ENCODE peak calls at places on chromosomes 1 and 21, in five cellular contexts. O, C, V, J and Q are unnamed samples. For H3K4me1, the result is how much of the 10 kb centered on the place peaks cover.

GRCh38 chr1:161733526-161733925 is 12.2 kb downstream of the FCRLB start:
- DNase-seq in O (no peak), C (no peak), V (no peak), J (peak), Q (no peak)

GRCh38 chr1:220281159-220281574 is 8.9 kb upstream of the RAB3GAP2 start:
- DNase-seq in O (peak), C (no peak), V (no peak), J (peak), Q (no peak)

GRCh38 chr1:53104289-53104913 is 38.0 kb downstream of the SLC1A7 start:
- DNase-seq in O (no peak), C (no peak), V (no peak), J (no peak), Q (no peak)

GRCh38 chr21:46060596-46061061 is 37.3 kb upstream of the COL6A2 start:
- DNase-seq in O (peak), C (peak), V (peak), J (peak), Q (no peak)

GRCh38 chr1:174058639-174059038 is 36.5 kb upstream of the RC3H1 start:
- DNase-seq in O (no peak), C (no peak), V (no peak), J (peak), Q (no peak)

GRCh38 chr1:156581661-156582387 is 2.3 kb downstream of the TTC24 start:
- DNase-seq in O (no peak), C (no peak), V (no peak), J (no peak), Q (no peak)

GRCh38 chr21:40839551-40839950 is 7.4 kb downstream of the DSCAM start:
- DNase-seq in O (no peak), C (no peak), V (no peak), J (no peak), Q (no peak)

GRCh38 chr1:80218112-80218511 is 1211.6 kb upstream of the ADGRL4 start:
- DNase-seq in O (no peak), C (no peak), V (no peak), J (peak), Q (no peak)

GRCh38 chr1:244780311-244780710 is 55.1 kb upstream of the COX20 start:
- DNase-seq in O (no peak), C (no peak), V (no peak), J (no peak), Q (no peak)

GRCh38 chr1:226903819-226904710 is 33.6 kb downstream of the PSEN2 start:
- DNase-seq in O (no peak), C (no peak), V (no peak), J (peak), Q (no peak)

GRCh38 chr1:88801575-88802208 is 89.7 kb downstream of the GTF2B start:
- DNase-seq in O (no peak), C (no peak), V (no peak), J (peak), Q (no peak)

GRCh38 chr1:88462481-88463261 is 221.4 kb upstream of the PKN2 start:
- DNase-seq in O (no peak), C (peak), V (no peak), J (peak), Q (no peak)

GRCh38 chr1:201214461-201214860 is 23.8 kb downstream of the IGFN1 start:
- DNase-seq in O (peak), C (no peak), V (no peak), J (no peak), Q (no peak)

GRCh38 chr1:43994794-43995790 is 3.7 kb downstream of the CCDC24 start:
- DNase-seq in O (peak), C (no peak), V (no peak), J (no peak), Q (no peak)

GRCh38 chr1:21814241-21814918 is 2.3 kb downstream of the LDLRAD2 start:
- DNase-seq in O (no peak), C (no peak), V (no peak), J (no peak), Q (no peak)

GRCh38 chr1:240107058-240107684 is 15.5 kb downstream of the FMN2 start:
- DNase-seq in O (no peak), C (no peak), V (no peak), J (peak), Q (no peak)

GRCh38 chr1:236762410-236762809 is 32.7 kb upstream of the MTR start:
- DNase-seq in O (no peak), C (no peak), V (no peak), J (no peak), Q (no peak)

GRCh38 chr21:34307991-34308532 is 55.7 kb upstream of the KCNE2 start:
- DNase-seq in O (no peak), C (no peak), V (no peak), J (no peak), Q (no peak)

GRCh38 chr1:20728371-20729154 is 3.9 kb downstream of the SH2D5 start:
- DNase-seq in O (no peak), C (no peak), V (no peak), J (no peak), Q (no peak)

GRCh38 chr1:154845879-154846278 is 24.2 kb downstream of the KCNN3 start:
- DNase-seq in O (no peak), C (peak), V (no peak), J (no peak), Q (no peak)
- H3K4me1 ChIP-seq in O (under half), C (under half), V (under half), J (under half), Q (under half)

DNA sequence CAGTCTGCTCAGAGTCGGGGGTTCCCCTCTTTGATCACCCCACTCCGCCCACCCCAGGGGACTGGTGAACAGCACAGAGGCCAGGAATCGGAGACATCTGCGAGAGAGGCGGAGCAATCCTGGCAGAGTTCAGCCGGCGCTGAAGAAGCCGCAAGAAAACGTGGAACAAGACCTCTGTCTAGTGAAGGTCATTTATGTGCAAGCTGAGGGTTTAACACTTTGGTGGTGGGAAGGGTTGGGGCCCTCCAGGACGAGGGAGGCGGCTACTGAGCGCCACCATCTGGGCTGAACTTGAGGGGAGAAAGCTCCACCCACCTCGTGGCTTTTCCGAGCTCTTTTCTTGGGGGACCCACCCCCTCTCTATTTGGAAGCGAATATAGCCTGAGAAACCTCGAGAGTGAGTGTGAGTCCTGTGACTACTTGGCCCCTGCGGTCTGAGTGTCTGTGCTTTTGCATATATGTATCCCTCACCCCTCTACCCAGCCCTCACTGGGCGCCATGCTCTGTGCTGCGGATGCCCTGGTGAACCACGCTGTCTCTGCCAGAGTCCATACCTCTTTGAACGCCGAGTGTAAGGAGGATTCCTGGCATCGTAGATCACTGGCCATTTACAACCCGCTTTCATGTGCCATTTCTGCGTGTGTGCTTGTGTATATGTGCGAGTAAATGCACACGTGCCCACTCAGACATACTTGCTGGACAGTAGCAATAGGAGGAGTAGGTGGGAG is 1.2 kb upstream of the EPHA10 start:
- DNase-seq in O (no peak), C (no peak), V (no peak), J (no peak), Q (no peak)
- H3K4me3 ChIP-seq in O (peak), C (no peak), V (no peak), J (no peak), Q (no peak)

DNA sequence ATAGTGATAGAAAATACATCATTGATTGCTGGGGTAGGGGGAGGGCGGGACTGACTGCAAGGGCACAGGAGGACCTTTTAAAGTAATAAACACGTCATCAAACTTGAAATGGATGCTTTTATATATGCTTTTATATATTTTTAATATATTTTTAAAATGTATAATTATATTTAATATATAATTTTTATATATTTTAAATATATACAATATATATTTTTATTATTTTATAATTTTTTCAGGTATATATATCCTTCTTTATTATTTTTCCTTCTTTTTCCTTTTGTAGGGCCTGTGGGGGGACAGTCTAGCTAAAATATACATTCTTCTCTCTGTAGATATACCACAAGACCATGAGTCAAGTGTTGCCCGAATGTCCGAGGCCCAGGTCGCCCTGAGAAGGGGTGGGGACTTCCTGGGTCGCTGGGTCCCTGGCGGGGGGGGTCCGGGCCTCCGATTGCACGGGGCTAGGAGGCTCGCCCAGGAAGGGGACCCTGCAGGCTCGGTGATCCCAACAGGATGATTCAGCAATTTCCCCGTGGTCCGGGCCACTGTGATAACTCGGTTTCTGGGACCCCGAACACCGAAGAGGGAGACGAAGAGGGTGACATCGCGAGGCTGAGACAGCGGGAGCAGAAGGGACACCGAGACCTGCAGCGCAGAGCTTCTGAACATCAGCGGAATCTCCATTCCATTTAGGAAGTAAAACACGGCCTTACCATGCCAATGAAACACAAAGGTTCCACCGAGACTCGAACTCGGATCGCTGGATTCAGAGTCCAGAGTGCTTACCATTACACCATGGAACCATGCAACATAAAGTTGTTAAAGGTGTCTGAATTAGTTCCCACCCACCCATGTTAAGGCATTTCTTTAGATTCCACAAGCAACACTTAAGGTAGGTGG is 112.5 kb upstream of the NBPF11 start:
- DNase-seq in O (peak), C (no peak), V (no peak), J (peak), Q (no peak)
- TF ChIP-seq POLR2A in O (no peak), C (no peak), V (no peak), J (no peak), Q (no peak)

GRCh38 chr1:9684806-9685205 is 33.3 kb downstream of the PIK3CD start:
- DNase-seq in O (no peak), C (no peak), V (no peak), J (no peak), Q (no peak)
- H3K4me1 ChIP-seq in O (under half), C (under half), V (under half), J (under half), Q (under half)

DNA sequence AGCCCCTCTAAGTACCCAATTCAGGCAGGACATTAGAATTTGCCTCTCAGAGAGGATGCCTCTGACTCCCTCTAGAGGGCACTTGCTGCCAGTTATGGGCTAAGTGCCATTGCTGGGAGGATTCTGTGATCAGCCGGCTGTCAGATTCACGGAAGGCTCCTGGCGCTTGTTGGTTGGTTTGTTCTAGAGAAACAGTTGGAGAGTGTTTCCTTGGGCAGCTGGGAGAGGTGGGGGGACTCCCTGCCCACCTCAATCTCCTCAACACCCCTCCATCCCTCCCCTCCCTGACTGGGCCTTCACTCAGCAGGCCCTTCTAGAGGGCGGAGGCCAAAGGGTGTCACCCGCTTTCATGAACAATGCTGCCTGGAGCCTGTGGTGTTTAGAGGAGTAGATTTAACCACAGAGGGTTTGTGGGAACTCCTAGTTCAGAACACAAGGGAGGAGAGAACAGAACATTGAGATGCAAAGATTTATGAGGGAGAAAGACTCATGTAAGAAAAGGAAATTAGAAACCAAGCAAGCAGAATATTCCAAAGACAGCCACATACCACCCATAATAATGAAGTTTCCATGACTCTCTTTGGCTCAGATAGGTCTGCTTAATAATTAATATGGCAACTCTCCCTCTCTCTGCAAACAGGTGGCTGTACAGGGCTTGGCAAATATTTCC is 29.9 kb upstream of the ACP6 start:
- DNase-seq in O (peak), C (peak), V (peak), J (peak), Q (no peak)
- H3K4me3 ChIP-seq in O (no peak), C (no peak), V (no peak), J (no peak), Q (no peak)

GRCh38 chr21:32278518-32279376 is at the start of gene MIS18A:
- DNase-seq in O (peak), C (peak), V (peak), J (peak), Q (peak)
- TF ChIP-seq POLR2A in O (peak), C (no peak), V (peak), J (peak), Q (no peak)

GRCh38 chr1:25560788-25561187 is 17.4 kb downstream of the LDLRAP1 start:
- DNase-seq in O (no peak), C (peak), V (no peak), J (no peak), Q (no peak)
- H3K4me1 ChIP-seq in O (under half), C (half or more), V (under half), J (under half), Q (half or more)